ENCODE peak calls at places on chromosome 9, in five cellular contexts. One of them, this sample, is unnamed.

GRCh38 chr9:135506327-135507103 is 6.0 kb downstream of the MRPS2 start:
- DNase-seq in activated CD4-positive, alpha-beta T cell treated with anti-CD3 and anti-CD28 coated beads, Interleukin-2, amount 50 U/mL, for 4 hours: no peak
- DNase-seq in HFFc6: no peak
- DNase-seq in Caco-2: no peak
- DNase-seq in activated CD8-positive, alpha-beta memory T cell treated with anti-CD3 and anti-CD28 coated beads for 48 hours: no peak
- DNase-seq in this sample: no peak

GRCh38 chr9:15746905-15747304 is 194.1 kb downstream of the CCDC171 start:
- DNase-seq in activated CD4-positive, alpha-beta T cell treated with anti-CD3 and anti-CD28 coated beads, Interleukin-2, amount 50 U/mL, for 4 hours: no peak
- DNase-seq in HFFc6: no peak
- DNase-seq in Caco-2: no peak
- DNase-seq in activated CD8-positive, alpha-beta memory T cell treated with anti-CD3 and anti-CD28 coated beads for 48 hours: no peak
- DNase-seq in this sample: no peak

GRCh38 chr9:20396509-20396908 is 225.8 kb downstream of the MLLT3 start:
- DNase-seq in activated CD4-positive, alpha-beta T cell treated with anti-CD3 and anti-CD28 coated beads, Interleukin-2, amount 50 U/mL, for 4 hours: no peak
- DNase-seq in HFFc6: no peak
- DNase-seq in Caco-2: no peak
- DNase-seq in activated CD8-positive, alpha-beta memory T cell treated with anti-CD3 and anti-CD28 coated beads for 48 hours: no peak
- DNase-seq in this sample: no peak

GRCh38 chr9:99726758-99727157 is 94.9 kb upstream of the NR4A3 start:
- DNase-seq in activated CD4-positive, alpha-beta T cell treated with anti-CD3 and anti-CD28 coated beads, Interleukin-2, amount 50 U/mL, for 4 hours: no peak
- DNase-seq in HFFc6: no peak
- DNase-seq in Caco-2: no peak
- DNase-seq in activated CD8-positive, alpha-beta memory T cell treated with anti-CD3 and anti-CD28 coated beads for 48 hours: no peak
- DNase-seq in this sample: no peak

GRCh38 chr9:82474235-82474634 is 485.7 kb downstream of the SPATA31D1 start:
- DNase-seq in activated CD4-positive, alpha-beta T cell treated with anti-CD3 and anti-CD28 coated beads, Interleukin-2, amount 50 U/mL, for 4 hours: no peak
- DNase-seq in HFFc6: no peak
- DNase-seq in Caco-2: no peak
- DNase-seq in activated CD8-positive, alpha-beta memory T cell treated with anti-CD3 and anti-CD28 coated beads for 48 hours: no peak
- DNase-seq in this sample: no peak

GRCh38 chr9:125172351-125172750 is 17.3 kb downstream of the PPP6C start:
- DNase-seq in activated CD4-positive, alpha-beta T cell treated with anti-CD3 and anti-CD28 coated beads, Interleukin-2, amount 50 U/mL, for 4 hours: no peak
- DNase-seq in HFFc6: no peak
- DNase-seq in Caco-2: no peak
- DNase-seq in activated CD8-positive, alpha-beta memory T cell treated with anti-CD3 and anti-CD28 coated beads for 48 hours: no peak
- DNase-seq in this sample: no peak

GRCh38 chr9:99353408-99353807 is 131.3 kb downstream of the SEC61B start:
- DNase-seq in activated CD4-positive, alpha-beta T cell treated with anti-CD3 and anti-CD28 coated beads, Interleukin-2, amount 50 U/mL, for 4 hours: no peak
- DNase-seq in HFFc6: peak; percentile 98
- DNase-seq in Caco-2: no peak
- DNase-seq in activated CD8-positive, alpha-beta memory T cell treated with anti-CD3 and anti-CD28 coated beads for 48 hours: no peak
- DNase-seq in this sample: no peak

GRCh38 chr9:136944094-136944518 is 432 bp downstream of the FBXW5 start:
- DNase-seq in activated CD4-positive, alpha-beta T cell treated with anti-CD3 and anti-CD28 coated beads, Interleukin-2, amount 50 U/mL, for 4 hours: no peak
- DNase-seq in HFFc6: peak; percentile 39
- DNase-seq in Caco-2: peak; percentile 72
- DNase-seq in activated CD8-positive, alpha-beta memory T cell treated with anti-CD3 and anti-CD28 coated beads for 48 hours: no peak
- DNase-seq in this sample: no peak

This sample was measured in GM12864.